ENCODE peak calls at places on chromosomes 16 and 17, in six cellular contexts. F, A, V, E, O and R are unnamed samples.

GRCh38 chr16:56355221-56355620 is 70.1 kb downstream of the AMFR start:
- DNase-seq in V (no peak), F (no peak), A (no peak), E (no peak), O (no peak), R (no peak)

GRCh38 chr16:65120811-65121721 is 797 bp downstream of the CDH11 start:
- DNase-seq in A (peak; percentile 23), F (no peak), E (no peak), O (peak; percentile 47), V (no peak), R (no peak)

GRCh38 chr16:85017151-85017550 is 5.8 kb upstream of the ZDHHC7 start:
- DNase-seq in F (no peak), O (peak; percentile 45), V (peak; percentile 31), E (no peak), A (no peak), R (peak; percentile 61)

GRCh38 chr17:1643293-1643998 is 2.1 kb downstream of the SCARF1 start:
- DNase-seq in A (peak; percentile 83), E (no peak), F (no peak), V (peak; percentile 49), O (peak; percentile 23), R (no peak)

GRCh38 chr16:83338941-83339340 is 468.8 kb upstream of the HSBP1 start:
- DNase-seq in F (no peak), A (no peak), O (peak; percentile 37), E (no peak), V (no peak), R (peak; percentile 19)

GRCh38 chr17:40309031-40309937 is at the start of gene RARA:
- DNase-seq in F (no peak), E (peak; percentile 23), O (peak; percentile 57), A (peak; percentile 79), V (no peak), R (no peak)

GRCh38 chr17:6857336-6857735 is 25.8 kb upstream of the TEKT1 start:
- DNase-seq in A (no peak), E (no peak), V (no peak), F (no peak), O (no peak), R (no peak)

GRCh38 chr16:86100205-86101134 is 201.5 kb downstream of the IRF8 start:
- DNase-seq in O (peak; percentile 43), A (no peak), F (no peak), V (no peak), E (no peak), R (no peak)

GRCh38 chr16:71630808-71631207 is 4.8 kb downstream of the MARVELD3 start:
- DNase-seq in V (no peak), A (no peak), E (no peak), O (no peak), F (no peak), R (no peak)

GRCh38 chr16:56344518-56345405 is 80.6 kb downstream of the AMFR start:
- DNase-seq in A (no peak), V (no peak), E (no peak), F (no peak), O (no peak), R (no peak)

GRCh38 chr16:27314161-27314723 is 468 bp downstream of the IL4R start:
- DNase-seq in F (peak; percentile 69), E (no peak), O (peak; percentile 94), A (peak; percentile 65), V (peak; percentile 82), R (peak; percentile 98)

GRCh38 chr17:77535892-77536291 is 395.1 kb downstream of the SEC14L1 start:
- DNase-seq in O (no peak), E (no peak), A (no peak), V (no peak), F (no peak), R (no peak)

GRCh38 chr17:73949903-73950302 is 253.6 kb upstream of the RPL38 start:
- DNase-seq in A (no peak), V (no peak), E (no peak), O (no peak), F (no peak), R (no peak)

GRCh38 chr17:57874434-57875108 is 24.7 kb upstream of the MRPS23 start:
- DNase-seq in E (peak; percentile 81), O (peak; percentile 94), V (peak; percentile 21), F (peak; percentile 76), A (peak; percentile 58), R (peak; percentile 95)

GRCh38 chr17:71978435-71978834 is 142.4 kb upstream of the SOX9 start:
- DNase-seq in V (no peak), F (no peak), A (no peak), O (no peak), E (no peak), R (no peak)

GRCh38 chr17:1379930-1380313 is 20.1 kb downstream of the YWHAE start:
- DNase-seq in A (no peak), V (peak; percentile 20), F (no peak), E (no peak), O (no peak), R (no peak)

GRCh38 chr16:70665806-70666735 is 19.7 kb downstream of the IL34 start:
- DNase-seq in O (no peak), E (no peak), A (no peak), F (no peak), V (no peak), R (no peak)

GRCh38 chr16:85027968-85028637 is 508 bp downstream of the KIAA0513 start:
- DNase-seq in F (no peak), A (peak; percentile 49), V (peak; percentile 28), O (no peak), E (no peak), R (no peak)

GRCh38 chr17:29929544-29930398 is at the start of gene SSH2:
- DNase-seq in V (peak; percentile 91), A (peak; percentile 93), O (peak; percentile 88), E (peak; percentile 80), F (no peak), R (peak; percentile 67)

GRCh38 chr17:20991276-20992037 is 51.4 kb downstream of the USP22 start:
- DNase-seq in F (no peak), E (no peak), V (no peak), A (no peak), O (no peak), R (no peak)

GRCh38 chr17:65984299-65984698 is 207.6 kb downstream of the CEP112 start:
- DNase-seq in O (peak; percentile 9), E (no peak), F (no peak), A (no peak), V (no peak), R (peak; percentile 51)

GRCh38 chr17:49218941-49219913 is 8.7 kb downstream of the ABI3 start:
- DNase-seq in A (no peak), E (no peak), O (no peak), F (no peak), V (peak; percentile 61), R (no peak)

GRCh38 chr17:38918129-38918913 is 7.1 kb upstream of the LASP1NB start:
- DNase-seq in E (no peak), F (no peak), V (no peak), O (no peak), A (no peak), R (no peak)

GRCh38 chr17:64938925-64939474 is 19.7 kb upstream of the LRRC37A3 start:
- DNase-seq in F (no peak), V (peak; percentile 66), A (peak; percentile 51), O (peak; percentile 56), E (peak; percentile 38), R (peak; percentile 26)